ENCODE peak calls at places on chromosomes 3 and 15, in six cellular contexts. G is GM23338, A is HFFc6, H is GM13977, M is fibroblast of mammary gland, R is lower lobe of right lung. W is an unnamed sample.

GRCh38 chr3:80771085-80771484 is 990.4 kb downstream of the GBE1 start:
- DNase-seq in G (no peak), A (no peak), H (no peak), M (no peak), R (no peak), W (no peak)

GRCh38 chr3:77039606-77040553 is at the start of gene ROBO2:
- DNase-seq in G (peak), A (no peak), H (no peak), M (no peak), R (peak), W (no peak)

GRCh38 chr15:64009798-64010241 is 36.5 kb downstream of the DAPK2 start:
- DNase-seq in G (no peak), A (peak), H (no peak), M (peak), R (no peak), W (peak)

GRCh38 chr3:63892773-63893352 is 19.3 kb downstream of the SCAANT1 start:
- DNase-seq in G (no peak), A (no peak), H (no peak), M (no peak), R (no peak), W (no peak)

GRCh38 chr15:98727115-98728040 is 79.0 kb downstream of the IGF1R start:
- DNase-seq in G (peak), A (peak), H (no peak), M (peak), R (peak), W (peak)

GRCh38 chr3:138987181-138987580 is 18.9 kb downstream of the PRR23A start:
- DNase-seq in G (no peak), A (no peak), H (no peak), M (no peak), R (no peak), W (no peak)

GRCh38 chr3:125186800-125187598 is 25.5 kb downstream of the SLC12A8 start:
- DNase-seq in G (no peak), A (no peak), H (no peak), M (no peak), R (no peak), W (no peak)

GRCh38 chr3:50448752-50449539 is 54.5 kb downstream of the CACNA2D2 start:
- DNase-seq in G (no peak), A (no peak), H (no peak), M (no peak), R (no peak), W (no peak)

GRCh38 chr15:34084086-34084485 is 17.6 kb downstream of the EMC7 start:
- DNase-seq in G (no peak), A (no peak), H (no peak), M (peak), R (no peak), W (peak)

GRCh38 chr15:98599911-98600685 is 48.2 kb upstream of the IGF1R start:
- DNase-seq in G (peak), A (peak), H (peak), M (peak), R (peak), W (no peak)

GRCh38 chr3:105431171-105431570 is 64.5 kb downstream of the ALCAM start:
- DNase-seq in G (no peak), A (no peak), H (no peak), M (peak), R (no peak), W (no peak)

GRCh38 chr3:126672741-126673140 is 17.8 kb upstream of the TXNRD3 start:
- DNase-seq in G (no peak), A (no peak), H (no peak), M (no peak), R (no peak), W (no peak)

GRCh38 chr3:48663489-48664312 is 1.0 kb upstream of the CELSR3 start:
- DNase-seq in G (peak), A (peak), H (peak), M (peak), R (peak), W (peak)

GRCh38 chr15:26628879-26629529 is 143.9 kb downstream of the GABRB3 start:
- DNase-seq in G (peak), A (peak), H (no peak), M (peak), R (peak), W (no peak)

GRCh38 chr3:180836766-180837165 is 75.7 kb upstream of the FXR1 start:
- DNase-seq in G (no peak), A (no peak), H (no peak), M (no peak), R (no peak), W (no peak)

GRCh38 chr3:57164606-57165573 is at the start of gene IL17RD:
- DNase-seq in G (peak), A (no peak), H (peak), M (peak), R (peak), W (peak)

GRCh38 chr3:134029734-134030381 is at the start of gene SLCO2A1:
- DNase-seq in G (peak), A (no peak), H (peak), M (peak), R (peak), W (peak)

DNA sequence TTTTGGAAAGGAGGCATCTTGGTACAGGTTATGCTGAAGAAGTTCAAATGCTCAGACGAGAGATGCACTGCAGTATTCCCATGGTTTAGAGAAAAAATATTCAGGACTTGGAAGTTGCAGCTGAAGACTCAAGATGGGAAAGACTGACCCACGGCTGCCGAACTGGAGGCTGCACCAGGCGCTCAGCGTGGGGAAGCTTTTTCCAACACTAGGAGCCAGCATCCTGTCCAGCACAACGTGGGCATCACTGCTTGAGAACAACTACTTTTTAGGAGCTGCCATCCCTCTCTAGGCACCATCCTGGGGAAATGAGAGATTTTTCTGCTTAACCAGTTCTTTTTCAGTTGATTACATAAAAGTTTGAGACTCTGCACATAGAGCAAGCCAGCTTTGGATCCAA is 94.0 kb downstream of the LRIG1 start:
- DNase-seq in G (no peak), A (no peak), H (no peak), M (no peak), R (no peak), W (no peak)
- TF ChIP-seq CTCF in G (no peak), A (no peak), H (no peak), M (no peak), R (no peak), W (no peak)

GRCh38 chr15:37981781-37982180 is 47.3 kb downstream of the TMCO5A start:
- DNase-seq in G (peak), A (peak), H (no peak), M (peak), R (no peak), W (peak)
- TF ChIP-seq CTCF in G (peak), A (peak), H (peak), M (peak), R (peak), W (peak)

GRCh38 chr3:145144361-145144760 is 1016.6 kb downstream of the PLOD2 start:
- DNase-seq in G (no peak), A (no peak), H (no peak), M (no peak), R (no peak), W (no peak)
- TF ChIP-seq CTCF in G (no peak), A (no peak), H (no peak), M (no peak), R (no peak), W (no peak)

DNA sequence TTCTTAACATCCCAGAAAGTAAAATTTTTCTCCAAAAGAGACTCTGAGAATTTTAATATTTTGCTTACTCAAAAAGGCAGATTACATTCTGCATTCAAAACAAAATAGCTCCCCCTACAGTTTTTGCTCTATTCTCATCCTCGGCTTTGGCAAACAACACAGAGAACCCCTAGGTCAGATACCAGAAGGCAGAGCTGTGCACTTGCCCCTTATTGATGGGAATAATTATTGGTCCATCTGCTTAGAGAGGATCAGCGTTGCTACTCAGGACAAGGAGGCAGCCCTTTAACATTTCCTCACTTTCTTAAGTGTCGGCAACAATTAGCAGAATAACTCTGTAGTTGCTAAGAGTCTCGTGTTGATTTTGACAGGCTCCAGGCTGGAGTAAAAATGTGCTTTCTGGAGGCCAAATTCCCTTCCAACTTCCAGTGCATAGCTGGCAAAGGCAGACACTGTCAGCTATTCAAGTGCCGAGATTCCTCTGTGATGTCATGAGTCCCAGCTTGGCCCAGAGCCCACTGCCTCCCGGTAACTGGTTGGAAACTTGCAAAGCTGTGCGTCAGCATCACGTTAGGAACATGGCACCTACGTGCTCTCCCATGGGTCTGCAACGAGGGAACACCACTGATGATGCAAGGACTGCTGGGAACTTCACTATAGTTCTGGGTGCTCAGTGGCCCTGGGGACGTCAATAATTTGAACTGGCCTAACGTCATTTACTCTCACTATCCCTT is 482.7 kb upstream of the ADAMTS9 start:
- DNase-seq in G (peak), A (peak), H (no peak), M (peak), R (peak), W (peak)
- TF ChIP-seq CTCF in G (peak), A (peak), H (no peak), M (peak), R (peak), W (peak)

DNA sequence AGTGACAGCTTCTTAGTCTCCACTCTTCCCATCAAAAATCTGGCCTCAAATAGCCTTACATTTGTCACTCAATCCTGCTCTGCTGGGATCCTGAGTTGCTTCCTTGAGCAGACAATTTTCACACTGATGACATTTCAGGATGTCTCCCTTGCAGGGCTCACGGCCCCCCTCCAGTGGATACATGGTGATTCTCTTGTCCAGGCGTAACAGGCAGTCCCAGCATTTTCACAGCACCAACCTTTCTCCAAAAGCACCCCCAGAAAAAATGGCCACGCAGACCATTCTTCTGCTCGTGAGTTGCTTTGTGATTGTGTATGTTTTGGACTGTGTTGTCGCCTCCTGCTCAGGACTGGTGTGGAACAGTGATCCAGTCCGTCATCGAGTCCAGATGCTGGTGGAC is 47.4 kb upstream of the WNT7A start:
- DNase-seq in G (peak), A (no peak), H (no peak), M (no peak), R (no peak), W (peak)
- TF ChIP-seq CTCF in G (peak), A (peak), H (no peak), M (no peak), R (no peak), W (peak)

GRCh38 chr3:18445421-18446066 is 20.4 kb upstream of the SATB1 start:
- DNase-seq in G (peak), A (no peak), H (peak), M (no peak), R (no peak), W (no peak)
- TF ChIP-seq CTCF in G (no peak), A (no peak), H (no peak), M (no peak), R (peak), W (no peak)

GRCh38 chr15:70308011-70308761 is 210.5 kb upstream of the TLE3 start:
- DNase-seq in G (no peak), A (no peak), H (peak), M (no peak), R (no peak), W (no peak)
- TF ChIP-seq CTCF in G (no peak), A (no peak), H (no peak), M (no peak), R (no peak), W (no peak)

GRCh38 chr3:66991478-66991877 is 6.6 kb upstream of the KBTBD8 start:
- DNase-seq in G (no peak), A (peak), H (no peak), M (peak), R (no peak), W (peak)
- TF ChIP-seq CTCF in G (no peak), A (no peak), H (no peak), M (no peak), R (no peak), W (no peak)

DNA sequence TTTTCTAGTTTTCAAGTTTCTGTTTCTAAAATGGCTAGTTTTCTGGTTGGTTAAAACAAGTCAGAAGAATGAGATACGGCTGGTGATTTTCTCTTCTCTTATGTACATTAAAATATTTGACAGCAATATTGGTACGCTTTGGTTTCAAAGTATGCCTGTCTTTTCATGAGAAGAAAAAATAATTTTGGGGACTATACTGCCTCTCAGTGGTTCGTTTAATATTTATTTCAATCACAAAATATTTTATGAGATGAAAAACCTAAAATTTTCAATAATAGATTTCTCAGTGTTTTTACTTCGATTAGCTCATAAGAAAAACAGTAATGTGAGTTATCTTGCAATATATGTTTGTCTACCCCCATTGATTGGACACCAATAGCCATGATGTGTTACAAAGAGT is 72.8 kb upstream of the AADACL2 start:
- DNase-seq in G (no peak), A (no peak), H (no peak), M (peak), R (no peak), W (peak)
- TF ChIP-seq CTCF in G (no peak), A (peak), H (no peak), M (no peak), R (no peak), W (peak)

DNA sequence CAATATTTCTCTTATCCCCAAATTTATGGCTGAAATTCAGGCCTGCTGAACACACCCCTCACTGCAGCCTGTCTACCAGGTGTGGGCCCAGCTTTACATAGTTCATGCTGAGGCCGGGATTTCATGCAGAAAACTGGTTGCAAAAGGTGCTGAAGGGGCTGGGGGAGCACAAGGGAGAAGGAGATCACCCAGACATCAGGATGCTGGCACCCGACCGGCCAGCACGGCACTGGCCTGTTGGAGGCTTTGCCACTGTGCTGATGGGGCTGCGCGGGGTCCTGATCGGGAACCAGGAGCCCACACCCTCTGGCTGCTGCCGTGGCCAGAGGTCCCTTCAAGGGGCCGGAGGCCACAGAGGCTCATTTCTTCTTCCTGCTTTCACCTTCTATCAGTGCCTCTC is 177.9 kb upstream of the C2CD4B start:
- DNase-seq in G (no peak), A (no peak), H (no peak), M (no peak), R (no peak), W (no peak)
- TF ChIP-seq CTCF in G (no peak), A (no peak), H (no peak), M (no peak), R (no peak), W (no peak)

W was measured in MCF 10A.